ENCODE peak calls at places on chromosomes 1 and 21, in seven cellular contexts. One of them, this sample, is unnamed.

GRCh38 chr1:21296509-21297354 is 6.5 kb upstream of the ECE1 start:
- DNase-seq in esophagus squamous epithelium: no peak
- DNase-seq in naive thymus-derived CD4-positive, alpha-beta T cell: no peak
- DNase-seq in trophoblast cell: no peak
- DNase-seq in H1: no peak
- DNase-seq in keratinocyte: no peak
- DNase-seq in left lung: no peak
- DNase-seq in this sample: no peak

GRCh38 chr21:45072963-45073300 is 1.4 kb upstream of the ADARB1 start:
- DNase-seq in esophagus squamous epithelium: no peak
- DNase-seq in naive thymus-derived CD4-positive, alpha-beta T cell: no peak
- DNase-seq in trophoblast cell: peak; percentile 33
- DNase-seq in H1: no peak
- DNase-seq in keratinocyte: no peak
- DNase-seq in left lung: no peak
- DNase-seq in this sample: no peak

GRCh38 chr1:226939439-226940028 is 560 bp upstream of the COQ8A start:
- DNase-seq in esophagus squamous epithelium: no peak
- DNase-seq in naive thymus-derived CD4-positive, alpha-beta T cell: peak; percentile 96
- DNase-seq in trophoblast cell: peak; percentile 84
- DNase-seq in H1: no peak
- DNase-seq in keratinocyte: no peak
- DNase-seq in left lung: peak; percentile 92
- DNase-seq in this sample: no peak

GRCh38 chr1:37691497-37692077 is 729 bp upstream of the CDCA8 start:
- DNase-seq in esophagus squamous epithelium: no peak
- DNase-seq in naive thymus-derived CD4-positive, alpha-beta T cell: peak; percentile 3
- DNase-seq in trophoblast cell: peak; percentile 74
- DNase-seq in H1: no peak
- DNase-seq in keratinocyte: no peak
- DNase-seq in left lung: peak; percentile 87
- DNase-seq in this sample: peak; percentile 54

GRCh38 chr1:38301040-38301439 is 254.4 kb upstream of the POU3F1 start:
- DNase-seq in esophagus squamous epithelium: no peak
- DNase-seq in naive thymus-derived CD4-positive, alpha-beta T cell: no peak
- DNase-seq in trophoblast cell: no peak
- DNase-seq in H1: no peak
- DNase-seq in keratinocyte: no peak
- DNase-seq in left lung: no peak
- DNase-seq in this sample: no peak

GRCh38 chr1:100927276-100927675 is 31.4 kb downstream of the SLC30A7 start:
- DNase-seq in esophagus squamous epithelium: no peak
- DNase-seq in naive thymus-derived CD4-positive, alpha-beta T cell: peak; percentile 76
- DNase-seq in trophoblast cell: peak; percentile 14
- DNase-seq in H1: no peak
- DNase-seq in keratinocyte: no peak
- DNase-seq in left lung: no peak
- DNase-seq in this sample: no peak

GRCh38 chr1:6450005-6450450 is 15.9 kb downstream of the TNFRSF25 start:
- DNase-seq in esophagus squamous epithelium: no peak
- DNase-seq in naive thymus-derived CD4-positive, alpha-beta T cell: no peak
- DNase-seq in trophoblast cell: no peak
- DNase-seq in H1: no peak
- DNase-seq in keratinocyte: no peak
- DNase-seq in left lung: no peak
- DNase-seq in this sample: no peak

GRCh38 chr21:42988234-42988965 is 14.0 kb downstream of the PKNOX1 start:
- DNase-seq in esophagus squamous epithelium: no peak
- DNase-seq in naive thymus-derived CD4-positive, alpha-beta T cell: no peak
- DNase-seq in trophoblast cell: no peak
- DNase-seq in H1: no peak
- DNase-seq in keratinocyte: no peak
- DNase-seq in left lung: no peak
- DNase-seq in this sample: no peak

GRCh38 chr1:84260852-84261518 is 40.5 kb upstream of the SAMD13 start:
- DNase-seq in esophagus squamous epithelium: no peak
- DNase-seq in naive thymus-derived CD4-positive, alpha-beta T cell: no peak
- DNase-seq in trophoblast cell: no peak
- DNase-seq in H1: no peak
- DNase-seq in keratinocyte: no peak
- DNase-seq in left lung: no peak
- DNase-seq in this sample: no peak

GRCh38 chr1:26690576-26691031 is 5.2 kb upstream of the ARID1A start:
- DNase-seq in esophagus squamous epithelium: no peak
- DNase-seq in naive thymus-derived CD4-positive, alpha-beta T cell: no peak
- DNase-seq in trophoblast cell: no peak
- DNase-seq in H1: no peak
- DNase-seq in keratinocyte: no peak
- DNase-seq in left lung: no peak
- DNase-seq in this sample: no peak

GRCh38 chr1:8702121-8702520 is 115.3 kb downstream of the RERE start:
- DNase-seq in esophagus squamous epithelium: no peak
- DNase-seq in naive thymus-derived CD4-positive, alpha-beta T cell: peak; percentile 25
- DNase-seq in trophoblast cell: peak; percentile 87
- DNase-seq in H1: no peak
- DNase-seq in keratinocyte: no peak
- DNase-seq in left lung: no peak
- DNase-seq in this sample: peak; percentile 42

GRCh38 chr1:146019225-146020057 is 2.1 kb downstream of the HJV start:
- DNase-seq in esophagus squamous epithelium: no peak
- DNase-seq in naive thymus-derived CD4-positive, alpha-beta T cell: no peak
- DNase-seq in trophoblast cell: no peak
- DNase-seq in H1: peak; percentile 80
- DNase-seq in keratinocyte: no peak
- DNase-seq in left lung: peak; percentile 78
- DNase-seq in this sample: no peak

DNA sequence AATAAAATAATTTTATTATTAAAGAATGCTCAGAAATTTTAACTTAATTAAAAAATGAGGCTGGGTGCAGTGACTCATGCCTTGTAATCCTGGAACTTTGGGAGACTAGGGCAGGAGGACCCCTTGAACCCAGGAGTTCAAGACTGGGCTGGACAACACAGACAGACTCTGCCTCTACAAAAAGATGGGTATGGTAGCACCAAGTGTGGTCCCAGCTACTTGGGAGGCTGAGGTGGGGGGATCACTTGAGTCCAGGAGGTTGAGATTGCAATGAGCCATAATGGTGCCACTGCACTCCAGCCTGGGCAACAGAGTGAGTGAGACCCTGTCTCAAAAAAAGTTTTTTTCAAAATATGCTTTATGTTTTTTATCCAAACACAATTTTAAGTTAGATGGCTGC is 25.3 kb downstream of the TMED5 start:
- DNase-seq in esophagus squamous epithelium: no peak
- DNase-seq in naive thymus-derived CD4-positive, alpha-beta T cell: no peak
- DNase-seq in trophoblast cell: no peak
- DNase-seq in H1: no peak
- DNase-seq in keratinocyte: no peak
- DNase-seq in left lung: no peak
- DNase-seq in this sample: no peak
- H3K36me3 ChIP-seq in esophagus squamous epithelium: peaks cover 3% of the 10 kb centered on the region
- H3K36me3 ChIP-seq in naive thymus-derived CD4-positive, alpha-beta T cell: peaks cover 12% of the 10 kb centered on the region
- H3K36me3 ChIP-seq in trophoblast cell: peaks cover 5% of the 10 kb centered on the region
- H3K36me3 ChIP-seq in H1: peaks cover 32% of the 10 kb centered on the region
- H3K36me3 ChIP-seq in keratinocyte: peaks cover 3% of the 10 kb centered on the region
- H3K36me3 ChIP-seq in left lung: peaks cover 8% of the 10 kb centered on the region
- H3K36me3 ChIP-seq in this sample: peaks cover 23% of the 10 kb centered on the region

GRCh38 chr1:232529747-232530146 is 100.2 kb downstream of the SIPA1L2 start:
- DNase-seq in esophagus squamous epithelium: no peak
- DNase-seq in naive thymus-derived CD4-positive, alpha-beta T cell: no peak
- DNase-seq in trophoblast cell: peak; percentile 98
- DNase-seq in H1: no peak
- DNase-seq in keratinocyte: no peak
- DNase-seq in left lung: no peak
- DNase-seq in this sample: no peak
- H3K4me3 ChIP-seq in esophagus squamous epithelium: no peak overlapping the region
- H3K4me3 ChIP-seq in naive thymus-derived CD4-positive, alpha-beta T cell: no peak overlapping the region
- H3K4me3 ChIP-seq in trophoblast cell: no peak overlapping the region
- H3K4me3 ChIP-seq in H1: no peak overlapping the region
- H3K4me3 ChIP-seq in keratinocyte: no peak overlapping the region
- H3K4me3 ChIP-seq in left lung: no peak overlapping the region
- H3K4me3 ChIP-seq in this sample: no peak overlapping the region

GRCh38 chr1:212621830-212622315 is 13.3 kb downstream of the ATF3 start:
- DNase-seq in esophagus squamous epithelium: no peak
- DNase-seq in naive thymus-derived CD4-positive, alpha-beta T cell: no peak
- DNase-seq in trophoblast cell: peak; percentile 74
- DNase-seq in H1: no peak
- DNase-seq in keratinocyte: no peak
- DNase-seq in left lung: no peak
- DNase-seq in this sample: no peak
- H3K36me3 ChIP-seq in esophagus squamous epithelium: no peaks in the 10 kb centered on the region
- H3K36me3 ChIP-seq in naive thymus-derived CD4-positive, alpha-beta T cell: no peaks in the 10 kb centered on the region
- H3K36me3 ChIP-seq in trophoblast cell: peaks cover 39% of the 10 kb centered on the region
- H3K36me3 ChIP-seq in H1: peaks cover 40% of the 10 kb centered on the region
- H3K36me3 ChIP-seq in keratinocyte: peaks cover 2% of the 10 kb centered on the region
- H3K36me3 ChIP-seq in left lung: no peaks in the 10 kb centered on the region
- H3K36me3 ChIP-seq in this sample: peaks cover 43% of the 10 kb centered on the region

DNA sequence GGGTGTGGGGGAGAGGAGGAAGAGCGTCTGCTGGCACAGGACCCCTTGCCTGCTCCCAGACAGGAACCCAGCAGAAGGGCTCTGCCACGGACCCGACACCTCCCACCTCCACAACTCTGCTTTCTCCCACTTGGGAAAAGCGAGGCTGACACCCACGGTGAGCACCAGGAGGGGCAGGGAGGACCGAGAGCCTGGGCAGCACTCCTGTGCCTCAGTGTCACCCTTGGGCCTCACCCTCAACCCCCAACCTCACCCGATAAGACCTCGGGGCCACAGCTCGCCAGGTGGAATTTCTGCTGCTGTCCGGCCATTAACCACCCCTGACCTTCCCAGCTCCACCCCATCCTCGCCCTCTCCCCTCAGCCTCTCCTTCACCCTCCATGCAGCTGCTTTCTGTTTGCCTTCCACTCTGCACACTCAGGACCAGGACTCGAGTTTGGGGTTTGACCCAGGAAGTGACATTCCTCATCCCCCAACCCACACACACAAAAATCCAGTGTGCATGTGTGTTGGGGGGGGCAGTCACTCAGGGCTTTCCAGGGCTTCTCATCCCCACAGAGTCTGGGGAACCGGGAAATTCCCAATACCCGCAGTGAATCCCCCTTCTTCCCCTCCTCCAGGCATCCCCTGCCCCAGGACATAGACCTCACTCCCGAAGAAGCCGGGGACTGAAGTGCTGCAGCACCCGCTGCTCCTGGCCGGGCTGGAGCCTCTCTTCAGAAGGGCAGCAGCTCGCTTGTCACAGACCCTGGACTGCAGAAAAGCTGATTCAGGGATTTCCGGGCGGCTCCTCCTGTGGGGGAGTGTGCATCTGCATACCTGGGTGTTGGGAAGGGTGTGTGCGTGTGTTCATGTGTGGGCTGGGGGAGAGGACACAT is 65.8 kb downstream of the SYT2 start:
- DNase-seq in esophagus squamous epithelium: no peak
- DNase-seq in naive thymus-derived CD4-positive, alpha-beta T cell: no peak
- DNase-seq in trophoblast cell: no peak
- DNase-seq in H1: no peak
- DNase-seq in keratinocyte: no peak
- DNase-seq in left lung: no peak
- DNase-seq in this sample: no peak
- H3K4me3 ChIP-seq in esophagus squamous epithelium: no peak overlapping the region
- H3K4me3 ChIP-seq in naive thymus-derived CD4-positive, alpha-beta T cell: no peak overlapping the region
- H3K4me3 ChIP-seq in trophoblast cell: no peak overlapping the region
- H3K4me3 ChIP-seq in H1: peak overlapping the region; percentile 51
- H3K4me3 ChIP-seq in keratinocyte: no peak overlapping the region
- H3K4me3 ChIP-seq in left lung: no peak overlapping the region
- H3K4me3 ChIP-seq in this sample: no peak overlapping the region

GRCh38 chr1:224378855-224379631 is 22.4 kb downstream of the CNIH4 start:
- DNase-seq in esophagus squamous epithelium: no peak
- DNase-seq in naive thymus-derived CD4-positive, alpha-beta T cell: no peak
- DNase-seq in trophoblast cell: no peak
- DNase-seq in H1: no peak
- DNase-seq in keratinocyte: no peak
- DNase-seq in left lung: no peak
- DNase-seq in this sample: no peak

GRCh38 chr1:224375059-224375458 is 18.4 kb downstream of the CNIH4 start:
- DNase-seq in esophagus squamous epithelium: no peak
- DNase-seq in naive thymus-derived CD4-positive, alpha-beta T cell: no peak
- DNase-seq in trophoblast cell: peak; percentile 7
- DNase-seq in H1: no peak
- DNase-seq in keratinocyte: no peak
- DNase-seq in left lung: no peak
- DNase-seq in this sample: no peak

GRCh38 chr1:224381880-224382548 is 25.3 kb downstream of the CNIH4 start:
- DNase-seq in esophagus squamous epithelium: no peak
- DNase-seq in naive thymus-derived CD4-positive, alpha-beta T cell: no peak
- DNase-seq in trophoblast cell: no peak
- DNase-seq in H1: no peak
- DNase-seq in keratinocyte: no peak
- DNase-seq in left lung: no peak
- DNase-seq in this sample: no peak

GRCh38 chr1:224380003-224380402 is 23.3 kb downstream of the CNIH4 start:
- DNase-seq in esophagus squamous epithelium: no peak
- DNase-seq in naive thymus-derived CD4-positive, alpha-beta T cell: peak; percentile 37
- DNase-seq in trophoblast cell: no peak
- DNase-seq in H1: no peak
- DNase-seq in keratinocyte: no peak
- DNase-seq in left lung: no peak
- DNase-seq in this sample: no peak

GRCh38 chr1:224377676-224378006 is 21.0 kb downstream of the CNIH4 start:
- DNase-seq in esophagus squamous epithelium: no peak
- DNase-seq in naive thymus-derived CD4-positive, alpha-beta T cell: no peak
- DNase-seq in trophoblast cell: peak; percentile 58
- DNase-seq in H1: no peak
- DNase-seq in keratinocyte: no peak
- DNase-seq in left lung: no peak
- DNase-seq in this sample: no peak
- H3K36me3 ChIP-seq in esophagus squamous epithelium: peaks cover 4% of the 10 kb centered on the region
- H3K36me3 ChIP-seq in naive thymus-derived CD4-positive, alpha-beta T cell: peaks cover 7% of the 10 kb centered on the region
- H3K36me3 ChIP-seq in trophoblast cell: peaks cover 21% of the 10 kb centered on the region
- H3K36me3 ChIP-seq in H1: peaks cover 67% of the 10 kb centered on the region
- H3K36me3 ChIP-seq in keratinocyte: peaks cover 10% of the 10 kb centered on the region
- H3K36me3 ChIP-seq in left lung: no peaks in the 10 kb centered on the region
- H3K36me3 ChIP-seq in this sample: peaks cover 53% of the 10 kb centered on the region

DNA sequence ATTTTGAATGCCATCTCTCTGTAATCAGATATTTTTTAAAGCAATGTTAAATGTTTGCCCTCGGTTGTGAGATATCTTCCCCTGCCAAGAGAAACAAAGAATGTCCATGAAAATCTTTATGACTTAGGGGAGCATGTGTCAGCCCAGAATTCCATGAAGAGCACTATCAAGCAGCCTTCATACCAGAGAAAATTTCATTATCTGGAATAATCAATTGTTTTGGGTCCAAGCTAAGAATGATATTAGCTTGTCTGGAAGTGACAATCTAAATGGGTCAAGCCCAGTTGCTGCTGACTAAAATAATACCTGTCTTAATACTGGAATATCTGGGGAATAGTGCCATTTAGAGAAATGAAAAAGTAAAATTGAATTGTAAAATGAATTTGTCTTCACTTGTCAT is 407.4 kb downstream of the PLA2G4A start:
- DNase-seq in esophagus squamous epithelium: no peak
- DNase-seq in naive thymus-derived CD4-positive, alpha-beta T cell: no peak
- DNase-seq in trophoblast cell: no peak
- DNase-seq in H1: no peak
- DNase-seq in keratinocyte: no peak
- DNase-seq in left lung: no peak
- DNase-seq in this sample: no peak
- H3K4me3 ChIP-seq in esophagus squamous epithelium: no peak overlapping the region
- H3K4me3 ChIP-seq in naive thymus-derived CD4-positive, alpha-beta T cell: no peak overlapping the region
- H3K4me3 ChIP-seq in trophoblast cell: no peak overlapping the region
- H3K4me3 ChIP-seq in H1: no peak overlapping the region
- H3K4me3 ChIP-seq in keratinocyte: no peak overlapping the region
- H3K4me3 ChIP-seq in left lung: no peak overlapping the region
- H3K4me3 ChIP-seq in this sample: no peak overlapping the region

GRCh38 chr1:92307980-92308379 is 9.1 kb downstream of the RPAP2 start:
- DNase-seq in esophagus squamous epithelium: no peak
- DNase-seq in naive thymus-derived CD4-positive, alpha-beta T cell: no peak
- DNase-seq in trophoblast cell: no peak
- DNase-seq in H1: no peak
- DNase-seq in keratinocyte: no peak
- DNase-seq in left lung: no peak
- DNase-seq in this sample: no peak
- H3K36me3 ChIP-seq in esophagus squamous epithelium: peaks cover 4% of the 10 kb centered on the region
- H3K36me3 ChIP-seq in naive thymus-derived CD4-positive, alpha-beta T cell: no peaks in the 10 kb centered on the region
- H3K36me3 ChIP-seq in trophoblast cell: peaks cover 8% of the 10 kb centered on the region
- H3K36me3 ChIP-seq in H1: peaks cover 40% of the 10 kb centered on the region
- H3K36me3 ChIP-seq in keratinocyte: peaks cover 7% of the 10 kb centered on the region
- H3K36me3 ChIP-seq in left lung: no peaks in the 10 kb centered on the region
- H3K36me3 ChIP-seq in this sample: peaks cover 17% of the 10 kb centered on the region